ENCODE peak calls at places on chromosomes 13 and 19, in seven cellular contexts. One of them, this sample, is unnamed.

GRCh38 chr19:34428549-34429285 is 536 bp downstream of the UBA2 start:
- DNase-seq in AG04449: no peak
- DNase-seq in HFF-Myc: no peak
- DNase-seq in AG09309: no peak
- DNase-seq in omental fat pad: no peak
- DNase-seq in fibroblast of lung: peak
- DNase-seq in ascending aorta: peak
- DNase-seq in this sample: no peak

GRCh38 chr19:51386882-51387520 is 773 bp downstream of the LIM2 start:
- DNase-seq in AG04449: no peak
- DNase-seq in ascending aorta: no peak
- DNase-seq in HFF-Myc: no peak
- DNase-seq in omental fat pad: no peak
- DNase-seq in AG09309: no peak
- DNase-seq in fibroblast of lung: no peak
- DNase-seq in this sample: peak

GRCh38 chr13:29593605-29594297 is 1.7 kb downstream of the SLC7A1 start:
- DNase-seq in ascending aorta: no peak
- DNase-seq in AG09309: no peak
- DNase-seq in AG04449: no peak
- DNase-seq in fibroblast of lung: no peak
- DNase-seq in omental fat pad: no peak
- DNase-seq in HFF-Myc: no peak
- DNase-seq in this sample: no peak

GRCh38 chr19:41922585-41922984 is 5.7 kb downstream of the ERFL start:
- DNase-seq in fibroblast of lung: no peak
- DNase-seq in ascending aorta: no peak
- DNase-seq in AG04449: no peak
- DNase-seq in AG09309: no peak
- DNase-seq in omental fat pad: no peak
- DNase-seq in HFF-Myc: no peak
- DNase-seq in this sample: no peak

GRCh38 chr13:107807306-107808073 is 407.8 kb downstream of the LIG4 start:
- DNase-seq in AG04449: no peak
- DNase-seq in ascending aorta: no peak
- DNase-seq in omental fat pad: no peak
- DNase-seq in AG09309: no peak
- DNase-seq in HFF-Myc: no peak
- DNase-seq in fibroblast of lung: no peak
- DNase-seq in this sample: no peak

GRCh38 chr13:38941353-38941945 is 49.2 kb downstream of the STOML3 start:
- DNase-seq in AG09309: no peak
- DNase-seq in fibroblast of lung: peak
- DNase-seq in ascending aorta: no peak
- DNase-seq in omental fat pad: no peak
- DNase-seq in AG04449: no peak
- DNase-seq in HFF-Myc: no peak
- DNase-seq in this sample: no peak

GRCh38 chr13:73521970-73522549 is 463.3 kb downstream of the KLF5 start:
- DNase-seq in AG04449: no peak
- DNase-seq in AG09309: no peak
- DNase-seq in omental fat pad: no peak
- DNase-seq in HFF-Myc: no peak
- DNase-seq in ascending aorta: no peak
- DNase-seq in fibroblast of lung: no peak
- DNase-seq in this sample: no peak

GRCh38 chr19:31408460-31409124 is 59.4 kb upstream of the TSHZ3 start:
- DNase-seq in AG04449: peak
- DNase-seq in AG09309: peak
- DNase-seq in omental fat pad: no peak
- DNase-seq in fibroblast of lung: peak
- DNase-seq in ascending aorta: no peak
- DNase-seq in HFF-Myc: peak
- DNase-seq in this sample: no peak

GRCh38 chr13:44762946-44763345 is 186.8 kb upstream of the TSC22D1 start:
- DNase-seq in AG09309: no peak
- DNase-seq in HFF-Myc: no peak
- DNase-seq in fibroblast of lung: no peak
- DNase-seq in omental fat pad: no peak
- DNase-seq in ascending aorta: no peak
- DNase-seq in AG04449: no peak
- DNase-seq in this sample: no peak

GRCh38 chr13:48160879-48161278 is 66.0 kb upstream of the MED4 start:
- DNase-seq in ascending aorta: no peak
- DNase-seq in AG09309: peak
- DNase-seq in HFF-Myc: no peak
- DNase-seq in fibroblast of lung: no peak
- DNase-seq in AG04449: no peak
- DNase-seq in omental fat pad: no peak
- DNase-seq in this sample: no peak

GRCh38 chr13:42258747-42259146 is 13.2 kb upstream of the AKAP11 start:
- DNase-seq in fibroblast of lung: no peak
- DNase-seq in HFF-Myc: no peak
- DNase-seq in ascending aorta: no peak
- DNase-seq in omental fat pad: no peak
- DNase-seq in AG09309: no peak
- DNase-seq in AG04449: no peak
- DNase-seq in this sample: no peak

GRCh38 chr13:45048890-45049407 is 59.6 kb downstream of the GPALPP1 start:
- DNase-seq in HFF-Myc: no peak
- DNase-seq in omental fat pad: no peak
- DNase-seq in AG09309: no peak
- DNase-seq in ascending aorta: no peak
- DNase-seq in AG04449: no peak
- DNase-seq in fibroblast of lung: no peak
- DNase-seq in this sample: no peak

GRCh38 chr19:32219881-32220552 is 125.4 kb upstream of the ZNF507 start:
- DNase-seq in AG04449: no peak
- DNase-seq in omental fat pad: no peak
- DNase-seq in fibroblast of lung: no peak
- DNase-seq in AG09309: no peak
- DNase-seq in HFF-Myc: no peak
- DNase-seq in ascending aorta: no peak
- DNase-seq in this sample: no peak

GRCh38 chr19:18208098-18208951 is 4.5 kb upstream of the RAB3A start:
- DNase-seq in fibroblast of lung: peak
- DNase-seq in AG09309: peak
- DNase-seq in ascending aorta: no peak
- DNase-seq in HFF-Myc: no peak
- DNase-seq in omental fat pad: peak
- DNase-seq in AG04449: no peak
- DNase-seq in this sample: no peak

GRCh38 chr13:73849292-73849691 is 284.9 kb downstream of the KLF12 start:
- DNase-seq in AG09309: no peak
- DNase-seq in fibroblast of lung: peak
- DNase-seq in HFF-Myc: peak
- DNase-seq in omental fat pad: no peak
- DNase-seq in ascending aorta: no peak
- DNase-seq in AG04449: no peak
- DNase-seq in this sample: no peak

GRCh38 chr19:29845576-29846176 is 33.9 kb downstream of the CCNE1 start:
- DNase-seq in ascending aorta: no peak
- DNase-seq in HFF-Myc: peak
- DNase-seq in AG09309: no peak
- DNase-seq in omental fat pad: no peak
- DNase-seq in fibroblast of lung: no peak
- DNase-seq in AG04449: no peak
- DNase-seq in this sample: peak

GRCh38 chr13:99119686-99120085 is 81.0 kb upstream of the UBAC2 start:
- DNase-seq in AG09309: no peak
- DNase-seq in HFF-Myc: no peak
- DNase-seq in fibroblast of lung: no peak
- DNase-seq in ascending aorta: no peak
- DNase-seq in omental fat pad: no peak
- DNase-seq in AG04449: no peak
- DNase-seq in this sample: no peak

GRCh38 chr19:15323496-15324235 is 8.7 kb downstream of the BRD4 start:
- DNase-seq in AG09309: no peak
- DNase-seq in fibroblast of lung: peak
- DNase-seq in ascending aorta: peak
- DNase-seq in HFF-Myc: no peak
- DNase-seq in AG04449: no peak
- DNase-seq in omental fat pad: no peak
- DNase-seq in this sample: peak

GRCh38 chr19:38852231-38853044 is 2.7 kb upstream of the HNRNPL start:
- DNase-seq in fibroblast of lung: peak
- DNase-seq in AG09309: no peak
- DNase-seq in HFF-Myc: no peak
- DNase-seq in AG04449: no peak
- DNase-seq in ascending aorta: peak
- DNase-seq in omental fat pad: peak
- DNase-seq in this sample: no peak

DNA sequence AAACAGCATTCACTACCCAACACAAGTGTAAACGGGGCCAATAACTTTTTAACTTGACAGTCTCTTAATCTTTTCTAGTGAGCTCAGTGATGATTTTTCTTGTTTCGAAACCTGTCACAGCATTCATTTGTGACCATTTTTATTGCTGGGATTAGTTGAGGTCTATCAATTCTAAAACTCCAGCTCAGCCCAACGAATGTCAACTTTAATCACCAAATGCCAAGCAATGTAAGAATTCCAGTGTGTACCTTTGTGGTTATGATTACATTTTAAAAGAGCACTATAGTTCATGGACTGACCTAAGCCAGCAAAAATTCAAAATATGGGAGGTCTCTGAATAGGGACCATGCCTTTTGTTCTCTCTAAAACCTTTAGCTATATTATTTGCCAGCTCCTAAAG is 694.3 kb upstream of the SGCG start:
- DNase-seq in AG04449: no peak
- DNase-seq in HFF-Myc: no peak
- DNase-seq in AG09309: no peak
- DNase-seq in ascending aorta: no peak
- DNase-seq in fibroblast of lung: no peak
- DNase-seq in omental fat pad: no peak
- DNase-seq in this sample: no peak
- TF ChIP-seq CTCF in AG04449: no peak
- TF ChIP-seq CTCF in HFF-Myc: no peak
- TF ChIP-seq CTCF in AG09309: no peak
- TF ChIP-seq CTCF in ascending aorta: no peak
- TF ChIP-seq CTCF in fibroblast of lung: no peak
- TF ChIP-seq CTCF in omental fat pad: no peak
- TF ChIP-seq CTCF in this sample: no peak

GRCh38 chr13:30884543-30884942 is 21.5 kb upstream of the MEDAG start:
- DNase-seq in HFF-Myc: no peak
- DNase-seq in omental fat pad: no peak
- DNase-seq in AG04449: no peak
- DNase-seq in ascending aorta: no peak
- DNase-seq in fibroblast of lung: no peak
- DNase-seq in AG09309: no peak
- DNase-seq in this sample: no peak
- TF ChIP-seq CTCF in HFF-Myc: no peak
- TF ChIP-seq CTCF in omental fat pad: no peak
- TF ChIP-seq CTCF in AG04449: no peak
- TF ChIP-seq CTCF in ascending aorta: no peak
- TF ChIP-seq CTCF in fibroblast of lung: no peak
- TF ChIP-seq CTCF in AG09309: no peak
- TF ChIP-seq CTCF in this sample: no peak

DNA sequence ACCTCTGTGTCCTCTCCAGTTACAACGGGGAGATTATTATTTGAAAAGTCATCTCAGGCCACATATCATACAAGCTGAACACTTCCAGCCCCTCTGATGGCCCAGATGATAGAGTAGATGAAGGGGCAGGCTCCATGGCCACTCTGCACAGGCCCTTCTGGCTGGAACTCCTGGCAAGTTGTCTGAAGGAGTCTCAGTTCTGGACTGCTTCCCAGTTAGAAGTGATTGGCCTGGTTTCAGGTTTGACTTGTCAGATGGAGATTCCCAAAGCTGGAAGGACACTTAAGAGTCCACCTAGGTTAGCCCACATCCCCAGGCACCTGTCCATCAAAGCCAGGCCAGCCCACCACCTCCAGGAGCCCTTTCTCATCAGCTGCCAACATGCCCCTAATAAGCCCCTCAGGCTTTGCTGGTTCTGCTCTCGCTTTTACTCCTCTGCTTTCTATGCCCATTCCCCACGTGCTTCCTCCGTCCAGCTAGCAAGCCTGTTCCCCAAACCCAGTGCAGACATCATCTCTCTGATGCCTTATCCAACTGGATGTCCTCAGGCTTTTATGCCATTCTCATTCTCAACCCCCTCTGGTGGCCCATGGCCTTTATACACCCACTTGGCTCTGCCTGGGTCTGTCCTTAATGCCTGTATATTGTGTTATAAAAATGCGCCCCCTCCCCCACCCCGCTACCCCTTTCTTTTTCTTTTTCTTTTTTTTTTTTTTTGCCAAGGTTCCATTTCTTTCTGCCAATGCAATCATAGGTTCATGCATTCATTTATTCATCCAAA is 56.5 kb downstream of the HSPH1 start:
- DNase-seq in HFF-Myc: no peak
- DNase-seq in fibroblast of lung: peak
- DNase-seq in ascending aorta: peak
- DNase-seq in omental fat pad: no peak
- DNase-seq in AG04449: no peak
- DNase-seq in AG09309: no peak
- DNase-seq in this sample: no peak
- TF ChIP-seq CTCF in HFF-Myc: no peak
- TF ChIP-seq CTCF in fibroblast of lung: no peak
- TF ChIP-seq CTCF in ascending aorta: no peak
- TF ChIP-seq CTCF in omental fat pad: no peak
- TF ChIP-seq CTCF in AG04449: no peak
- TF ChIP-seq CTCF in AG09309: no peak
- TF ChIP-seq CTCF in this sample: no peak

GRCh38 chr13:49649244-49649962 is 21.1 kb downstream of the ARL11 start:
- DNase-seq in omental fat pad: no peak
- DNase-seq in HFF-Myc: no peak
- DNase-seq in fibroblast of lung: peak
- DNase-seq in ascending aorta: no peak
- DNase-seq in AG04449: no peak
- DNase-seq in AG09309: peak
- DNase-seq in this sample: no peak
- TF ChIP-seq CTCF in omental fat pad: no peak
- TF ChIP-seq CTCF in HFF-Myc: peak
- TF ChIP-seq CTCF in fibroblast of lung: peak
- TF ChIP-seq CTCF in ascending aorta: no peak
- TF ChIP-seq CTCF in AG04449: peak
- TF ChIP-seq CTCF in AG09309: peak
- TF ChIP-seq CTCF in this sample: peak

This sample was measured in chondrocyte.